ENCODE peak calls at places on chromosomes 2 and 18, in four cellular contexts. V is ovary, B is cardiac muscle cell, P is mammary epithelial cell. I is an unnamed sample.
A peak's percentile ranks its signal among the peaks of the same experiment; 100 is the strongest.

GRCh38 chr2:194090251-194090905 is 1566.6 kb upstream of the SLC39A10 start:
- DNase-seq in P (no peak), B (no peak), V (no peak), I (no peak)

GRCh38 chr18:32896781-32897547 is 124.1 kb upstream of the KLHL14 start:
- DNase-seq in P (no peak), B (peak; percentile 2), V (no peak), I (peak; percentile 38)

GRCh38 chr2:127575185-127575765 is 39.8 kb downstream of the MYO7B start:
- DNase-seq in B (no peak), P (no peak), V (no peak), I (no peak)

GRCh38 chr18:49966090-49966489 is 152.8 kb upstream of the ACAA2 start:
- DNase-seq in P (no peak), B (no peak), V (no peak), I (no peak)

GRCh38 chr2:207166349-207167128 is 791 bp upstream of the KLF7 start:
- DNase-seq in V (peak; percentile 85), P (peak; percentile 75), B (peak; percentile 93), I (peak; percentile 76)

GRCh38 chr18:10230072-10230471 is 224.4 kb upstream of the APCDD1 start:
- DNase-seq in P (peak; percentile 91), B (peak; percentile 89), V (no peak), I (peak; percentile 92)

GRCh38 chr2:56001992-56002391 is 78.4 kb upstream of the EFEMP1 start:
- DNase-seq in P (no peak), B (peak; percentile 42), V (no peak), I (no peak)

GRCh38 chr18:79434611-79435010 is 38.9 kb downstream of the NFATC1 start:
- DNase-seq in V (no peak), P (no peak), B (no peak), I (no peak)

GRCh38 chr18:46174317-46175039 is 70.3 kb downstream of the HAUS1 start:
- DNase-seq in P (peak; percentile 44), B (peak; percentile 41), V (no peak), I (peak; percentile 39)

GRCh38 chr2:47494267-47495130 is 91.5 kb downstream of the MSH2 start:
- DNase-seq in P (no peak), B (no peak), V (no peak), I (no peak)

GRCh38 chr2:231929961-231930600 is 3.9 kb upstream of the NPPC start:
- DNase-seq in B (peak; percentile 19), V (no peak), P (no peak), I (peak; percentile 35)

GRCh38 chr18:77859634-77860033 is 610.0 kb downstream of the GALR1 start:
- DNase-seq in V (no peak), P (no peak), B (no peak), I (no peak)

GRCh38 chr2:174444761-174445160 is 42.1 kb downstream of the GPR155 start:
- DNase-seq in P (no peak), B (no peak), V (no peak), I (no peak)

GRCh38 chr2:86500325-86500724 is 59.2 kb downstream of the KDM3A start:
- DNase-seq in B (no peak), P (no peak), V (no peak), I (no peak)

GRCh38 chr2:8889978-8890377 is 52.6 kb upstream of the KIDINS220 start:
- DNase-seq in B (no peak), V (no peak), P (no peak), I (peak; percentile 7)

GRCh38 chr2:241741016-241741415 is 6.6 kb downstream of the D2HGDH start:
- DNase-seq in P (peak; percentile 78), B (no peak), V (no peak), I (no peak)

GRCh38 chr2:122101319-122101718 is 345.9 kb downstream of the TSN start:
- DNase-seq in P (no peak), B (no peak), V (no peak), I (no peak)
- TF ChIP-seq CTCF in P (no peak), B (no peak), V (no peak), I (no peak)

GRCh38 chr18:74459877-74460276 is 2.8 kb upstream of the DIPK1C start:
- DNase-seq in B (no peak), P (no peak), V (no peak), I (no peak)
- TF ChIP-seq CTCF in B (peak; percentile 32), P (no peak), V (no peak), I (peak; percentile 23)

GRCh38 chr2:144159264-144159663 is 360.7 kb downstream of the ZEB2 start:
- DNase-seq in V (no peak), B (no peak), P (no peak), I (no peak)
- TF ChIP-seq CTCF in V (no peak), B (no peak), P (no peak), I (no peak)

GRCh38 chr2:219902870-219903269 is 275.4 kb downstream of the SLC4A3 start:
- DNase-seq in B (no peak), P (no peak), V (no peak), I (no peak)

GRCh38 chr2:219908538-219908937 is 281.1 kb downstream of the SLC4A3 start:
- DNase-seq in P (no peak), V (no peak), B (no peak), I (no peak)

GRCh38 chr2:219906114-219906693 is 278.8 kb downstream of the SLC4A3 start:
- DNase-seq in B (peak; percentile 3), P (no peak), V (no peak), I (no peak)

GRCh38 chr2:219901155-219901554 is 273.7 kb downstream of the SLC4A3 start:
- DNase-seq in P (no peak), V (no peak), B (no peak), I (no peak)

DNA sequence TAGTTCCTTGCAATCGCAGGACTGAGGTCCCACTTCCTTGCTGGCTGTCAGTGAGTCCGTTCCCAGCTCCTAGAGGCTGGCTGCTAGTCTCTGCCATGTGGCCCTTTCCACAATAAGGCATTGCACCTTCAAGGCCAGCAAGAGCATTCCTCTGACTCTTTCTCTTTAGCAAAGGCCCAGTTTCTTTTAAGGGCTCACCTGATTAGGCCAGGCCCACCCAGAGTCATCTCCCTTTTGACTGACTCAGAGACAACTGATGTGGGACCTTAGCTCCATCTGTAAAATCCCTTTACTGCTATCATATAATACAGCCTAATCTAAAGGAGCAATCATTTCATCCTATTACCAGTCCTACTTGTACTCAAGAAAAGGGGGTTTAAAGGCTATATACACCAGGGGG is 278.2 kb downstream of the SLC4A3 start:
- DNase-seq in B (no peak), V (no peak), P (no peak), I (no peak)
- TF ChIP-seq CTCF in B (no peak), V (no peak), P (no peak), I (no peak)

DNA sequence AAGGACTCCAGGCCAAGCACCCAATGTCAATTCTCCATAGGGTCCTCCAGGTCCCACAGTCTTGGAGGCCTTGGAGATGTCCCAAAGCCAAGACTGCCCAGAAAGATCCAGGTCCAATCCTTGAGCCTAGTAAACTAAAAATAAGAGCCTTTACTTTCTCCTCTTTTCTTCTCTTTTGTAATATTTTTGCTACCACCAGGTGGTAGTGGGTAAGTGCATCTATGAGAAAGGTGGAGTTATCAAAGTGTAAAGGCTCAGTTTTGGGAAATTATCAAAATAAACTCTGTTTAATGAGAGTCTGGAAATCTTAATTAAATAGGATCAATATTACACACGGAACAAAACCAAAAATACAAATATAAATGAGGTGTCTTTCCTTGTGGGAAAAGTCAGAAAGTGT is 276.4 kb downstream of the ALK start:
- DNase-seq in P (no peak), B (no peak), V (no peak), I (no peak)
- TF ChIP-seq CTCF in P (no peak), B (no peak), V (no peak), I (peak; percentile 8)

GRCh38 chr2:237577956-237578870 is 11.8 kb downstream of the PRLH start:
- DNase-seq in P (no peak), B (no peak), V (peak; percentile 11), I (no peak)

GRCh38 chr2:237583385-237584295 is 6.9 kb downstream of the RAB17 start:
- DNase-seq in V (no peak), B (no peak), P (no peak), I (no peak)

GRCh38 chr2:237581326-237581725 is 9.2 kb downstream of the RAB17 start:
- DNase-seq in B (no peak), P (no peak), V (no peak), I (no peak)

GRCh38 chr2:237585590-237586221 is 4.8 kb downstream of the RAB17 start:
- DNase-seq in V (peak; percentile 16), B (no peak), P (no peak), I (no peak)

GRCh38 chr2:237581751-237582746 is 8.5 kb downstream of the RAB17 start:
- DNase-seq in P (no peak), V (peak; percentile 80), B (peak; percentile 95), I (peak; percentile 73)
- TF ChIP-seq CTCF in P (no peak), V (peak; percentile 14), B (peak; percentile 53), I (peak; percentile 49)

GRCh38 chr2:124289615-124290014 is 264.5 kb downstream of the CNTNAP5 start:
- DNase-seq in B (no peak), P (no peak), V (no peak), I (no peak)
- TF ChIP-seq CTCF in B (no peak), P (no peak), V (no peak), I (no peak)

DNA sequence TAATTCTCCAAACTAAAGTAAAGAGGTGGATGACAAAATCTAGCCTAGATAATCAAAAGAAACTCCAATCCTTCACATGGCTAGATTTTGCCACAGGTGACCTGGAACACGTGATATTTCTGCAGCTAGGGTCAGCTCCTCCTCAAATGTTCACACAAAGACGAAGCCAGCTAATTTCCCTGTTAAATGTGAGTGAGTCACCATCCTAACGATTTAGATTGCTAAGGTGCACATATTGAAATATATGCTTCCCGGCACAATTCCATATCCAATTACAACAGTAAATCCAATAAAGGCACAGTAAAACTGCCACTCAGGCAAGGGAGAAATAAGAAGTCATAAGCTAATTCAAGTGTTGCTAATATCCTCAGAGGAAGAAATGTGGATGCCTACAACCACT is 28.7 kb downstream of the IKZF2 start:
- DNase-seq in B (no peak), V (no peak), P (no peak), I (no peak)
- TF ChIP-seq CTCF in B (no peak), V (no peak), P (no peak), I (no peak)

GRCh38 chr2:117985092-117985491 is 28.8 kb downstream of the CCDC93 start:
- DNase-seq in B (no peak), V (no peak), P (peak; percentile 11), I (no peak)
- TF ChIP-seq CTCF in B (no peak), V (no peak), P (no peak), I (no peak)

GRCh38 chr2:119469661-119470297 is 38.1 kb downstream of the TMEM37 start:
- DNase-seq in B (no peak), P (no peak), V (no peak), I (no peak)
- TF ChIP-seq CTCF in B (no peak), P (no peak), V (no peak), I (no peak)